ENCODE peak calls at places on chromosomes 1 and 21, in ten cellular contexts. U, G, X, B, D, Y, K, L, P and T are unnamed samples.
A peak's percentile ranks its signal among the peaks of the same experiment; 100 is the strongest.

GRCh38 chr1:55724551-55725325 is 509.6 kb upstream of the USP24 start:
- DNase-seq in U (no peak), G (no peak), X (peak; percentile 91), B (no peak), D (no peak), Y (peak; percentile 55), K (no peak), L (no peak), P (peak; percentile 35), T (no peak)

GRCh38 chr1:225974454-225974853 is 24.7 kb downstream of the SDE2 start:
- DNase-seq in U (no peak), G (no peak), X (no peak), B (no peak), D (no peak), Y (no peak), K (no peak), L (no peak), P (no peak), T (no peak)

GRCh38 chr1:56081151-56081550 is 498.2 kb downstream of the PLPP3 start:
- DNase-seq in U (peak; percentile 54), G (peak; percentile 48), X (peak; percentile 92), B (no peak), D (no peak), Y (no peak), K (no peak), L (no peak), P (peak; percentile 49), T (no peak)

GRCh38 chr1:22039594-22040347 is 12.7 kb upstream of the CDC42 start:
- DNase-seq in U (peak; percentile 56), G (peak; percentile 73), X (peak; percentile 74), B (peak; percentile 92), D (peak; percentile 98), Y (no peak), K (no peak), L (peak; percentile 96), P (peak; percentile 89), T (peak; percentile 44)

GRCh38 chr1:44436401-44437394 is 31.6 kb downstream of the RNF220 start:
- DNase-seq in U (no peak), G (no peak), X (no peak), B (no peak), D (no peak), Y (no peak), K (no peak), L (no peak), P (no peak), T (no peak)

GRCh38 chr1:226692868-226693267 is 46.2 kb downstream of the ITPKB start:
- DNase-seq in U (no peak), G (no peak), X (no peak), B (no peak), D (no peak), Y (no peak), K (no peak), L (no peak), P (no peak), T (no peak)

GRCh38 chr1:28259935-28260802 is 851 bp downstream of the SESN2 start:
- DNase-seq in U (peak; percentile 78), G (peak; percentile 90), X (peak; percentile 87), B (no peak), D (no peak), Y (peak; percentile 97), K (peak; percentile 85), L (no peak), P (peak; percentile 94), T (peak; percentile 85)

GRCh38 chr1:19209439-19209989 is 552 bp downstream of the UBR4 start:
- DNase-seq in U (peak; percentile 40), G (no peak), X (peak; percentile 78), B (no peak), D (no peak), Y (peak; percentile 67), K (no peak), L (no peak), P (no peak), T (peak; percentile 48)

DNA sequence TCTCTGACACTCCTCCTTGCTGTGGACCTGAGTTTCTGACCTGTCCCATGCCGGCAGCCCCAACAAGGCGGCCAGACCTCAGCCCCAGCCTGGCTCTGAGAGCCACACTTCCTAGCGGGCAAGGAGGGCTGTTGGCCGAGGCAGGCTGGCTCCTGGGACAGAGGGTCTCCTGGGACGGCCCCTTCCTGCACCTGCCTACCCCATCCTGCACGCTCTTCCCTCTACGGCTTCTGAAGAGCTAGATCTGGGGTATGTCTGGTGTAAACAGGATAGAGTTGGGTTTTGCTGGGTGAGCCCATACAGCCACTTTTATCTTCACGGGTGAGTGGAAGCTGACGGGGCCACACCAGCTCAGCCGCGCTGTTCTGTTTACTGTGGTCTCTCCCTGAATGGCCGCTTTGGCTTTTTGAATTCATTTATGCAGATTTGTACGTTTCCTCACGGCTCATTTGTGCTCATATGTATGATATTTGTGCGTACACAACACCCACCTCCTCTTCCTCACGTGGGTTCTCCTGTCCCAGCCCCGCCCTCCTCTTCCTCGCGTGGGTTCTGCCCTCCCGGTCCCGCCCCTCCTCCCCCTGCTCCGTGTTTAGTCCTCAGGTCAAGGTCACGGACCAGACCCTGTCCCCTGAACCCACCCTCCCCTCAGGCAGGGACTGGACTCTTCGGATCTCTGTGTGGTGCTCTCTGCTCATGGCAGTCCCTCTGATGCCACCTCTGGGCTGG is 34.7 kb upstream of the POFUT2 start:
- DNase-seq in U (no peak), G (peak; percentile 46), X (no peak), B (no peak), D (peak; percentile 69), Y (no peak), K (peak; percentile 42), L (no peak), P (peak; percentile 29), T (no peak)
- H3K4me1 ChIP-seq in U (peaks cover 12% of the 10 kb centered on the region), G (no peaks in the 10 kb centered on the region), X (peaks cover 24% of the 10 kb centered on the region), B (peaks cover 85% of the 10 kb centered on the region), D (peaks cover 26% of the 10 kb centered on the region), Y (peaks cover 14% of the 10 kb centered on the region), K (no peaks in the 10 kb centered on the region), L (peaks cover 14% of the 10 kb centered on the region), P (peaks cover 11% of the 10 kb centered on the region), T (peaks cover 33% of the 10 kb centered on the region)

GRCh38 chr1:51514733-51515132 is 4.3 kb downstream of the EPS15 start:
- DNase-seq in U (no peak), G (no peak), X (no peak), B (no peak), D (no peak), Y (no peak), K (no peak), L (no peak), P (no peak), T (no peak)

GRCh38 chr1:51512611-51513010 is 6.5 kb downstream of the EPS15 start:
- DNase-seq in U (no peak), G (no peak), X (no peak), B (no peak), D (no peak), Y (no peak), K (no peak), L (no peak), P (no peak), T (peak; percentile 25)

GRCh38 chr1:51509773-51510172 is 9.3 kb downstream of the EPS15 start:
- DNase-seq in U (no peak), G (no peak), X (no peak), B (no peak), D (no peak), Y (no peak), K (no peak), L (no peak), P (no peak), T (no peak)

GRCh38 chr1:51515312-51515960 is 3.6 kb downstream of the EPS15 start:
- DNase-seq in U (no peak), G (no peak), X (no peak), B (no peak), D (no peak), Y (no peak), K (no peak), L (no peak), P (no peak), T (no peak)

DNA sequence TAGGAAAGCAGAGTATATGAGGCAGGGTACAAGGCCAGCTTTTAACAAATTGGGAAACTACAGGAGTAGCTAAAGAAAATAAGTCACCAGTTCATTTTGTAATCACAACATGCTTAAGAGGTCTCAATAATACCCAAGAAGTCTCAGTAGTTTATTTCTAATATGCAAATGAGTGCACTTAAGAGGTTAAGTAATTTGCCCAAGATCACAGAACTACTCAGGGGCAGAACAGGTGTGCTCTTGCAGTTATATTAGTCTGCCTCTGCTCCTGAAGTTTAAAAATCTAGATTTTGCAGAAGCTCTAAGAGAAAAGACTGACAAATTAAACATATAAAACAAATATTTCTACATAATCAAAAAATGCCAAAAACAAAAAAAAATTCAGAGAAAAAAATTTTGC is 6.9 kb downstream of the EPS15 start:
- DNase-seq in U (no peak), G (no peak), X (no peak), B (no peak), D (no peak), Y (no peak), K (no peak), L (no peak), P (no peak), T (no peak)
- H3K4me1 ChIP-seq in U (peaks cover 77% of the 10 kb centered on the region), G (peaks cover 3% of the 10 kb centered on the region), X (peaks cover 36% of the 10 kb centered on the region), B (peaks cover 86% of the 10 kb centered on the region), D (peaks cover 11% of the 10 kb centered on the region), Y (peaks cover 4% of the 10 kb centered on the region), K (peaks cover 27% of the 10 kb centered on the region), L (peaks cover 51% of the 10 kb centered on the region), P (no peaks in the 10 kb centered on the region), T (peaks cover 13% of the 10 kb centered on the region)

DNA sequence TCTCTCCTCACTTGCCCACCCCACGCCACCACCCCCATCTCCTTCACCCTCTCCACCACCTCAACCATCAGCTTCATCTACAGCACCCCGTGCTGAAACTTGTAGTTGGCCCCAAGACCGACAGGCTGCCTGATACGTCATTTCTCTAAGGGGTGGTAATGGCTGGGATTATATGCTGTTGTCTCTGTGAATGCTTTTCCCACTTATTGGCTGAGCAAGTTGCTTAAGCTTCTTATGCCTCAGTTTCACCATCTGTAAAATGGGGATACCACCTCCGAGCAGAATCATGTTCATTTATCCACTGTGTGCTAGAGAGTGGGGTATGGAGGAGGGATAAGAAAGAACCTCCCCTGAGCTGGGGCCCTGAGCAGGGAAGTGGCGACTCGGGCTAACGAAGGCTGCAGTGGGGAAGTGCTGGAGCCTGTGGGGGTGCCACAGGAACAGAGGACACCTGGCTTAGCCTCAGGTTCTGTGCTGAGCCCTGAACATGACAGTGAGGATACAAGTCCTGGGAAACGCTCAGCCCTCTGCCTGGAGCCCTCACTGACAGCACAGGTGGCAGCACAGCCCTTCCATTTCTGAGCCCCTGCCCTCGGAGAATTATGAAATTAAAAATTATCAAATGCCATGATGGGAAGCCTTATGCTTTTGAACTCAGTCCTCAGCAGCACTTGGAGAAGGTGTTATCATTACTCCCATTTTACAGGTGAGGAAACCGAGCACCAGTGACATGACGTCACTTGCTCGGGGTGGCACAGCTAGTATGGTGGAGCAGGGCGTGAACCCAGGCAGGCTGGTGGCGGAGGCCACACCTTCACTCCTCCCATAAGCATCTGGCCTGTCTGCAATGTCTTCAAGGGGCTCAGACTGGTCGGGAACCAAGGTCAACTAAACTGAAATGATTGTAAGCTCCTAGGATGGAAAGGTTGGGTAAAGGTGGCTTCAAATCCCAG is 2.8 kb downstream of the MATN1 start:
- DNase-seq in U (peak; percentile 10), G (peak; percentile 49), X (no peak), B (no peak), D (no peak), Y (no peak), K (no peak), L (no peak), P (no peak), T (no peak)
- H3K4me1 ChIP-seq in U (peaks cover 3% of the 10 kb centered on the region), G (no peaks in the 10 kb centered on the region), X (no peaks in the 10 kb centered on the region), B (peaks cover 17% of the 10 kb centered on the region), D (peaks cover 37% of the 10 kb centered on the region), Y (no peaks in the 10 kb centered on the region), K (no peaks in the 10 kb centered on the region), L (peaks cover 26% of the 10 kb centered on the region), P (no peaks in the 10 kb centered on the region), T (peaks cover 5% of the 10 kb centered on the region)

GRCh38 chr1:155977607-155978324 is 581 bp downstream of the ARHGEF2 start:
- DNase-seq in U (peak; percentile 51), G (no peak), X (peak; percentile 59), B (no peak), D (no peak), Y (peak; percentile 67), K (no peak), L (peak; percentile 28), P (peak; percentile 76), T (no peak)

GRCh38 chr1:155978973-155979429 is 654 bp upstream of the ARHGEF2 start:
- DNase-seq in U (no peak), G (no peak), X (peak; percentile 65), B (no peak), D (no peak), Y (no peak), K (no peak), L (no peak), P (peak; percentile 72), T (no peak)

GRCh38 chr1:155978325-155978972 is at the start of gene ARHGEF2:
- DNase-seq in U (peak; percentile 85), G (peak; percentile 93), X (peak; percentile 74), B (peak; percentile 96), D (peak; percentile 68), Y (peak; percentile 95), K (no peak), L (peak; percentile 72), P (peak; percentile 94), T (peak; percentile 50)

GRCh38 chr1:155981266-155982088 is 3.1 kb upstream of the ARHGEF2 start:
- DNase-seq in U (peak; percentile 52), G (no peak), X (peak; percentile 90), B (no peak), D (peak; percentile 60), Y (no peak), K (no peak), L (no peak), P (no peak), T (peak; percentile 55)

GRCh38 chr1:155979525-155980343 is 1.4 kb upstream of the ARHGEF2 start:
- DNase-seq in U (no peak), G (peak; percentile 76), X (peak; percentile 63), B (no peak), D (no peak), Y (no peak), K (no peak), L (no peak), P (peak; percentile 77), T (no peak)
- H3K4me1 ChIP-seq in U (peaks cover 59% of the 10 kb centered on the region), G (peaks cover 16% of the 10 kb centered on the region), X (peaks cover 46% of the 10 kb centered on the region), B (peaks cover 87% of the 10 kb centered on the region), D (peaks cover 59% of the 10 kb centered on the region), Y (peaks cover 43% of the 10 kb centered on the region), K (peaks cover 49% of the 10 kb centered on the region), L (peaks cover 63% of the 10 kb centered on the region), P (peaks cover 40% of the 10 kb centered on the region), T (peaks cover 63% of the 10 kb centered on the region)